ENCODE peak calls at places on chromosome 11, in four cellular contexts. P is K562, Z is WTC11, W is HepG2. Y is an unnamed sample.

GRCh38 chr11:11814614-11815452 is 26.9 kb upstream of the USP47 start:
- DNase-seq in Z (no peak), W (no peak), P (peak), Y (no peak)

GRCh38 chr11:86230921-86231320 is 13.6 kb upstream of the EED start:
- DNase-seq in Z (no peak), P (no peak), W (no peak), Y (no peak)

GRCh38 chr11:65646921-65647701 is 9.2 kb downstream of the SIPA1 start:
- DNase-seq in P (peak), Z (peak), W (no peak), Y (no peak)

GRCh38 chr11:1504581-1505290 is 18.2 kb upstream of the MOB2 start:
- DNase-seq in Z (no peak), P (no peak), W (no peak), Y (no peak)

GRCh38 chr11:72739240-72740059 is 12.8 kb downstream of the ARAP1 start:
- DNase-seq in P (no peak), Z (no peak), W (no peak), Y (no peak)

GRCh38 chr11:12183827-12184620 is 73.6 kb downstream of the MICAL2 start:
- DNase-seq in Z (no peak), W (no peak), P (no peak), Y (no peak)

GRCh38 chr11:2277933-2278523 is 7.6 kb upstream of the ASCL2 start:
- DNase-seq in Z (no peak), P (no peak), W (no peak), Y (no peak)

GRCh38 chr11:12746593-12747097 is 72.4 kb downstream of the TEAD1 start:
- DNase-seq in W (peak), P (peak), Z (peak), Y (peak)

GRCh38 chr11:102115557-102115956 is 5.3 kb downstream of the YAP1 start:
- DNase-seq in Z (no peak), P (no peak), W (peak), Y (no peak)

GRCh38 chr11:1760351-1761109 is 3.2 kb downstream of the CTSD start:
- DNase-seq in P (no peak), W (no peak), Z (no peak), Y (no peak)

GRCh38 chr11:131038597-131038996 is 122.3 kb upstream of the SNX19 start:
- DNase-seq in Z (no peak), P (peak), W (no peak), Y (peak)

GRCh38 chr11:27926056-27926455 is 181.9 kb downstream of the KIF18A start:
- DNase-seq in P (no peak), W (no peak), Z (no peak), Y (no peak)

GRCh38 chr11:103326070-103326794 is 217.0 kb downstream of the DYNC2H1 start:
- DNase-seq in W (peak), Z (peak), P (peak), Y (peak)

GRCh38 chr11:67644042-67644441 is 4.5 kb upstream of the TBX10 start:
- DNase-seq in P (no peak), Z (peak), W (peak), Y (no peak)

GRCh38 chr11:112925516-112926310 is 35.5 kb upstream of the NCAM1 start:
- DNase-seq in Z (no peak), P (no peak), W (no peak), Y (no peak)

GRCh38 chr11:117720061-117720511 is 76.9 kb downstream of the DSCAML1 start:
- DNase-seq in P (no peak), Z (peak), W (no peak), Y (no peak)

GRCh38 chr11:95345243-95345642 is 114.2 kb upstream of the SESN3 start:
- DNase-seq in P (no peak), W (no peak), Z (no peak), Y (no peak)

GRCh38 chr11:77040889-77041288 is 6.7 kb downstream of the B3GNT6 start:
- DNase-seq in Z (no peak), W (no peak), P (no peak), Y (no peak)

GRCh38 chr11:77322506-77322905 is 21.0 kb upstream of the GDPD4 start:
- DNase-seq in W (no peak), Z (no peak), P (no peak), Y (no peak)

GRCh38 chr11:114068327-114068726 is 8.8 kb downstream of the ZBTB16 start:
- DNase-seq in P (no peak), Z (no peak), W (no peak), Y (no peak)

DNA sequence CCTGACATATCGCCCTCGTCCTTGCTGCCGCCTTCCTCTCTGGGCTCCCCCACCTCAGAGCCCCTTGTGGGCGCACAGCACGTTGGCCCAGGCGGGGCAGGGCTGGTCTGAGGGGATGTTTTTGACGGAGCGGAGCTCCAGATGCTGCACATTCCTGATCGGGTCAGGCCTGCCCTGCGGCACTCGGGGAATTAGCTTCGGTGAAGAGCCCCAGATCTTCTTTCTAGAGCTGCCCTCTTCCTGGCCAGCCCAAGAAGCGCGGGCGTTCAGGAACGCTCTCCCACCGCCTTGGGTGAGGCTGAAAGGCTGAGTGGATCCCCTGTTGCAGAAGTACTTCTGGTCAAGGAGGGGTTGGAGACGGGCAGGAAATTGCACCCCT is 12.1 kb downstream of the YPEL4 start:
- DNase-seq in P (no peak), W (no peak), Z (peak), Y (no peak)
- TF ChIP-seq ELF4 in P (no peak), W (no peak), Z (no peak), Y (no peak)

GRCh38 chr11:33753304-33753703 is 17.1 kb upstream of the CD59 start:
- DNase-seq in P (no peak), W (no peak), Z (no peak), Y (no peak)

GRCh38 chr11:33743291-33743690 is 7.1 kb upstream of the CD59 start:
- DNase-seq in P (no peak), Z (no peak), W (no peak), Y (no peak)

GRCh38 chr11:33751878-33752277 is 15.7 kb upstream of the CD59 start:
- DNase-seq in Z (no peak), W (no peak), P (no peak), Y (no peak)

GRCh38 chr11:33742249-33742851 is 6.1 kb upstream of the CD59 start:
- DNase-seq in W (no peak), P (no peak), Z (no peak), Y (no peak)

GRCh38 chr11:33747969-33748368 is 11.7 kb upstream of the CD59 start:
- DNase-seq in Z (no peak), P (no peak), W (no peak), Y (no peak)
- TF ChIP-seq ELF4 in Z (no peak), P (no peak), W (no peak), Y (no peak)

DNA sequence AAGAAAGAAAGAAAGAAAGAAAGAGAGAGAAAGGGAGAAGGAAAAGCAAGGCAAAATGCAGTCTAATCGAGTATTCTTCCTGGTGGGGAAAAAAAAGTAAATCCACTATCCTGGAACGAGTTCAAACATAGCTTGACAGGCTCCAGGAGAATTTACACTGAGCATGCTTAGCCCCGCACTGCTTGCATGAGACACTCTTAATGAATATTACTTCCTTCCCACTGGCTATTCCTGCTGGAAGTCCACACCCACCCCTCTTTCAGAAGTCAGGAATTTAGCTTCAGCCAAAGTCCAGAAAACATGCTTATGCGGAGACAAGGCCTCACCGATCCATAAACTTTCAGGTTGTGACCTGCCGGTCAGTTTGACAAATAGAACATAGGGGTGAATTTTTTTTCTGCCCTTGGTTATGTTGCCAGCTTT is 251.8 kb upstream of the BLID start:
- DNase-seq in Z (no peak), W (peak), P (no peak), Y (no peak)
- TF ChIP-seq ELF4 in Z (no peak), W (no peak), P (no peak), Y (no peak)

DNA sequence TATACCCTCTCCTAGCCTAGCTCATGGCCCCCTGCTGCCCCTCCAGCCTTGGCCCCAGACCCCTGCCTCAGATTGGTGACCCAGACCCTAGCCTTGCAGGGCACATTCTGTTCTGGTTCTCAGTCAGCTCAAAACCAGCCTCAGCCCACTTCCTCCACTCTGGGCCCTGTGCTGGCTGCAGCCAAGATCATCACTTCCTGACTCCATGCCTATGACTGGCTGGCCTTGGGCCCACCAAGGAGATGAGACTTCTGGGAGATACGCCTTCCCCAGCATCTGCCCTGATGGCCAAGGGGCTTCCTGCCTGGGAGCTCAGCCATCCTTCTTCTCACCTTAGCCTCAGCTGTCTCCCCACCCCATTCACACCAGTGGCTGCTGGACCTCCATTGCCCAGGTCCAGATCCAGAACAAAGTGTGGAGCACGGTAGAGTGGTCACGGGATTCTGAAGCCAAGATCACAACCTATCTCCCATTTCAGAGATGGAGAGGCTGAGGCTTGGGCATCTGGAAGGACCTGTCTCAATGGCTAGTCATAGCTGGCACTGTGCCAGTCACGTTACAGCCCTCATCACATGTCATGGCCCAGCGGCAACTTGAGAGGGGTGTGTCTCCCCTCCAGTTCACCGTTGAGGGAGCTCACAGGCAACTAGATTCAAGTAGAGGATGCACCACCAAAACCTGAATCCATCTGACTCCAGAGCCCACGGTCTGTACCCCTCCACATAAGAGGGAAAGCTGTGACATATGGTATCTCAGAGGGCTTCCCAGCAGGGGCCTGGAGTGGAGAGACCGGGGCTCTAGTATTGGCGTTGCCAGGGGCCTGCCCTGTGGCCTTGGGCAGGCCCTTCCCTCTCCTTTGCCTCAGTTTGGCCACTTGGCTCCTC is 43.0 kb upstream of the KLHL35 start:
- DNase-seq in P (no peak), Z (no peak), W (no peak), Y (no peak)
- TF ChIP-seq ELF4 in P (no peak), Z (no peak), W (no peak), Y (no peak)

GRCh38 chr11:26286472-26287066 is 45.4 kb upstream of the ANO3 start:
- DNase-seq in P (no peak), W (peak), Z (peak), Y (peak)
- TF ChIP-seq ELF4 in P (no peak), W (no peak), Z (no peak), Y (no peak)

DNA sequence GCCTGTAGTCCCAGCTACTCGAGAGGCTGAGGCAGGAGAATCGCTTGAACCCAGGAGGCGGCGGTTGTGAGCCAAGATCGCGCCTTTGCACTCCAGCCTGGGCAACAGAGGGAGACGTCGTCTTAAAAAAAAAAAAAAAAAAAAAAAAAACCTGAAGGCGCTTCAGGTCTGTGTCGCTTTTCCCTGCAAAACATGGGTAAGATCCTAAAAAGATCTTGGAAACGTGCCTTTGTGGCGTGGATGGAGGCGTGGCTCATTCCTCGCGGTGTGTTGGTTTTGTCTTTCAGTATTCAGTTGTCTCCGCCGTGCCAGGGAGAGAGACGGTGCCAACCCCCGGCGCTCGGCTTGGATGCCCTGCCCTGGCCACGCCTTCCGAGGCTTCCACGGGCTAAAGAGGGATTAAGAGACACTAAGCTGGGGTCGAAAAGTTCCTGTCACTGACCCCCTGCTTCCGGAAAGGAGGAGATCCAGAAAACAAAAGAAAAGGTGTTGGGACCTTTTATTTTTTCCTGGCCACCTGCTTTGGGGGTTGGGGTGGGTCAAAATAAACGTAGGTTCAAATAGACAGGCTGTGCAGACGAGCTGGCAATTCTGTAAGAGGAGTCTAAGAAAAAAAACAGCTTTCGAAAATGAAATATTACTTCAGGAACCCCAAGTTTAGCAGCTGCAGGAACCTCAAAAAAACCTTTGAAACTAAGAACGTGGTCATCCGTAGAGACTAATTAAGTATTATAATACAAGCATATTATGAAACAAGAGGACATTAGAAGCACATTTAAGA is 1.1 kb upstream of the SLC35F2 start:
- DNase-seq in Z (peak), W (no peak), P (no peak), Y (peak)
- TF ChIP-seq ELF4 in Z (no peak), W (no peak), P (no peak), Y (no peak)

GRCh38 chr11:124075841-124076571 is 34.9 kb upstream of the OR10G7 start:
- DNase-seq in W (no peak), Z (peak), P (no peak), Y (no peak)
- TF ChIP-seq ELF4 in W (no peak), Z (no peak), P (no peak), Y (no peak)

DNA sequence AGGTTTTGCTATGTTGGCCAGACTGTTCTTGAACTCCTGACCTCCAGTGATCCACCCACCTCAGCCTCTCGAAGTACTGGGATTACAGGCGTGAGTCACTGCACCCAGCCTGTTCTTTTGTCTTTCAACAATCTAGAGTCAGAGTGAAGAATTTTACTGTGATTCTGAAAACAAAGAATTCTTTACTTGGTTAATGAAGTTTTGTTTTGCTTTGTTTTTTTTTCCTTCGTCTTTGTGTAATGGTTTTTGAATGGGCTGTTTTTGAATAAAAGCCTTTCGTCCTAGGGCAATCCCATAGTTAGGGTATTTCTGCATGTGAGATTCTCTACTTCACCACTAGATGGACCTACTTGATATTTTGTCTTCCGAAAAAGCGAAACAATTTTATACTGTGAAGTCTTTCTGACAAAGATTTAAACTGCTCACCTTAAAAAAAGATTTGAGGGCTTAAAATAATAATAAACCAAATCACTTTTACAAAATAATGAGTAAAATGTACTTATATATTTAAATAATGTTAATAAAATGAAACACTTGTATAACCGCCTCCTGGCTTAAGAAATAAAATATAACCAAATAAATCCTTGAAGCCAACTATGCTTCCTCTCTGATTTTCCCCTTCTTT is 43.4 kb upstream of the SC5D start:
- DNase-seq in P (peak), W (peak), Z (no peak), Y (peak)
- TF ChIP-seq ELF4 in P (no peak), W (no peak), Z (no peak), Y (no peak)

DNA sequence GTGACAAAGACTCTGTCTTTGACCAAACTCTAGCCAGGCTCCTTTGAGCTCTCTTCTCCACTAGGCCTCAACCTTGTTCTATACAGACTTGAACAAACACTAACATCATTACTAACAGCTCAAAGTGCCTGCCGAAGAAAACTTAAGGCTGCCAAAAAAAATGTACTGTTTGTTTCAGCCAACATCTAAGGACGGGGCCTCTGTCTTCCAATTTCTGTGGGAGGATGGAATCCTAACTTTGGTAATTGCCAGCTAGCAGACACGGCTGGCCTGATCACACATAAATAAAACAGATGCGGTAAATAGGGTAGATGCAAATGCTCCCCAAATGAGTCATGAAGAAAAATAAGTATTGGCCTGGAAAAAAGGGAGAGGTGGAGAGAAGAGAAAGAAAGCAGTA is 394.3 kb downstream of the TMEM135 start:
- DNase-seq in W (no peak), Z (no peak), P (no peak), Y (no peak)
- TF ChIP-seq ELF4 in W (no peak), Z (no peak), P (no peak), Y (no peak)

DNA sequence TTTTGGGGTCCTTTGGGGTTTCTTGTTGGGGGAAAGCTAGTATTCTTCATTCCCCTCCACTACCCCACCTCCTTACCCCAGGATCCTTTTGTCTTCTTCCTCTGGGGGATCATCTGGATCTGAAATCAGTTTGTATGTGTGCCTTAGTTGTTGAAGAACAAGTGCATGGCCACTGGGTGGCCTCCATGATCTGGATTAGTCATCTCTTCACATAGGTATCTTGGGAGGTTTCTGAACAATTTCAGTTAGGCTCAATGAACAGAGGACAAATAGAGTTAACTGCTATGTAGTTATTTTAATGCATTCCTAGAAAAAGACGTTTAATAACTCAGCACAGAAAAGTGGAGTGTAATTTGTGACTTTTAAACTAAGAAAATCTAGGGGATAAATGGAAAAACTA is 7.1 kb upstream of the VWA5A start:
- DNase-seq in Z (peak), W (peak), P (peak), Y (no peak)
- TF ChIP-seq ELF4 in Z (no peak), W (no peak), P (no peak), Y (no peak)